ENCODE peak calls at places on chromosomes 16 and 17, in six cellular contexts. One of them, this sample, is unnamed.

GRCh38 chr17:40477796-40478195 is 23.6 kb downstream of the TNS4 start:
- DNase-seq in mesenchymal stem cell: no peak
- DNase-seq in H1: no peak
- DNase-seq in H9: no peak
- DNase-seq in trophoblast cell: no peak
- DNase-seq in IMR-90: no peak
- DNase-seq in this sample: no peak

GRCh38 chr17:33028778-33029177 is 37.1 kb downstream of the SPACA3 start:
- DNase-seq in H9: no peak
- DNase-seq in IMR-90: no peak
- DNase-seq in mesenchymal stem cell: no peak
- DNase-seq in H1: no peak
- DNase-seq in trophoblast cell: no peak
- DNase-seq in this sample: no peak

GRCh38 chr17:40111221-40112128 is 10.3 kb upstream of the MSL1 start:
- DNase-seq in H1: peak; percentile 86
- DNase-seq in trophoblast cell: peak; percentile 75
- DNase-seq in IMR-90: peak; percentile 97
- DNase-seq in mesenchymal stem cell: peak; percentile 98
- DNase-seq in H9: peak; percentile 97
- DNase-seq in this sample: no peak

GRCh38 chr17:7133424-7133823 is 18.8 kb upstream of the ASGR2 start:
- DNase-seq in trophoblast cell: no peak
- DNase-seq in IMR-90: no peak
- DNase-seq in H1: no peak
- DNase-seq in mesenchymal stem cell: peak; percentile 32
- DNase-seq in H9: peak; percentile 89
- DNase-seq in this sample: peak; percentile 43

GRCh38 chr17:50487213-50488096 is 8.8 kb downstream of the RSAD1 start:
- DNase-seq in H9: no peak
- DNase-seq in trophoblast cell: no peak
- DNase-seq in IMR-90: peak; percentile 12
- DNase-seq in mesenchymal stem cell: no peak
- DNase-seq in H1: no peak
- DNase-seq in this sample: no peak

GRCh38 chr16:59880626-59881025 is 1146.5 kb upstream of the GOT2 start:
- DNase-seq in mesenchymal stem cell: no peak
- DNase-seq in IMR-90: no peak
- DNase-seq in H9: no peak
- DNase-seq in H1: no peak
- DNase-seq in trophoblast cell: no peak
- DNase-seq in this sample: no peak

GRCh38 chr17:32769846-32770245 is 107.1 kb downstream of the MYO1D start:
- DNase-seq in H9: no peak
- DNase-seq in H1: no peak
- DNase-seq in mesenchymal stem cell: no peak
- DNase-seq in trophoblast cell: peak; percentile 27
- DNase-seq in IMR-90: no peak
- DNase-seq in this sample: no peak

GRCh38 chr17:4555863-4556646 is 871 bp upstream of the MYBBP1A start:
- DNase-seq in H9: no peak
- DNase-seq in trophoblast cell: no peak
- DNase-seq in IMR-90: no peak
- DNase-seq in mesenchymal stem cell: no peak
- DNase-seq in H1: no peak
- DNase-seq in this sample: no peak

GRCh38 chr17:14301279-14301760 is 439 bp downstream of the HS3ST3B1 start:
- DNase-seq in mesenchymal stem cell: no peak
- DNase-seq in H1: no peak
- DNase-seq in H9: no peak
- DNase-seq in IMR-90: no peak
- DNase-seq in trophoblast cell: no peak
- DNase-seq in this sample: no peak

GRCh38 chr17:57257213-57257873 is 1.0 kb downstream of the MSI2 start:
- DNase-seq in trophoblast cell: no peak
- DNase-seq in H9: no peak
- DNase-seq in IMR-90: no peak
- DNase-seq in H1: peak; percentile 44
- DNase-seq in mesenchymal stem cell: peak; percentile 9
- DNase-seq in this sample: no peak

GRCh38 chr17:32596206-32596605 is 109.4 kb downstream of the CDK5R1 start:
- DNase-seq in trophoblast cell: no peak
- DNase-seq in H9: no peak
- DNase-seq in H1: no peak
- DNase-seq in IMR-90: no peak
- DNase-seq in mesenchymal stem cell: no peak
- DNase-seq in this sample: no peak

GRCh38 chr16:57179429-57179828 is 6.4 kb downstream of the PSME3IP1 start:
- DNase-seq in IMR-90: no peak
- DNase-seq in H9: no peak
- DNase-seq in H1: no peak
- DNase-seq in mesenchymal stem cell: no peak
- DNase-seq in trophoblast cell: no peak
- DNase-seq in this sample: no peak

GRCh38 chr17:77580956-77581355 is 377.5 kb upstream of the TNRC6C start:
- DNase-seq in mesenchymal stem cell: no peak
- DNase-seq in IMR-90: no peak
- DNase-seq in H1: no peak
- DNase-seq in trophoblast cell: no peak
- DNase-seq in H9: no peak
- DNase-seq in this sample: no peak

GRCh38 chr16:88922114-88922825 is 54.7 kb downstream of the CBFA2T3 start:
- DNase-seq in IMR-90: peak; percentile 39
- DNase-seq in H1: peak; percentile 67
- DNase-seq in H9: peak; percentile 85
- DNase-seq in trophoblast cell: no peak
- DNase-seq in mesenchymal stem cell: no peak
- DNase-seq in this sample: no peak

DNA sequence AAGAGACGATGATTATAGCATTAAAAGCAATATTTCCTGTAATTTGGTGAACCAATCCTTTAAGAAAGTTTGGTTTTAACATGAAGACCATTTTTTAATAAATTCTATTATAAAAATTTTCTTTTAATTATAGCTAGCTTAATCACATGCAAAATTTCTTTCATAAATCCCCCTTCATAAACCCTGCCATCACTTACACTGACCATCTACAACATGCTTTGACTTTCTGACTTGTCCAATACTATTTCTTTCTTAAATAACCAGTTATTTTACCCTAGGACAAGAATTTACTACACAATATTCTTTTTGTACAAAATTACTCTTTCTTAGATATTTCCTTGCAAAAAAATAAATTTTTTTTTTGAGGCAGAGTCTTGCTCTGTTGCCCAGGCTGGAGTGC is 1334.8 kb downstream of the CDH11 start:
- DNase-seq in mesenchymal stem cell: no peak
- DNase-seq in H1: no peak
- DNase-seq in trophoblast cell: no peak
- DNase-seq in IMR-90: no peak
- DNase-seq in H9: no peak
- DNase-seq in this sample: no peak
- H3K9me3 ChIP-seq in mesenchymal stem cell: peaks cover 27% of the 10 kb centered on the region
- H3K9me3 ChIP-seq in H1: peaks cover 40% of the 10 kb centered on the region
- H3K9me3 ChIP-seq in trophoblast cell: peaks cover 4% of the 10 kb centered on the region
- H3K9me3 ChIP-seq in IMR-90: peaks cover 7% of the 10 kb centered on the region
- H3K9me3 ChIP-seq in H9: peaks cover 16% of the 10 kb centered on the region
- H3K9me3 ChIP-seq in this sample: peaks cover 15% of the 10 kb centered on the region

GRCh38 chr17:8696456-8696855 is 48.2 kb downstream of the CCDC42 start:
- DNase-seq in H1: no peak
- DNase-seq in trophoblast cell: peak; percentile 58
- DNase-seq in IMR-90: peak; percentile 36
- DNase-seq in mesenchymal stem cell: peak; percentile 40
- DNase-seq in H9: peak; percentile 48
- DNase-seq in this sample: no peak
- H2AK5ac ChIP-seq in H1: peak overlapping the region; percentile 57
- H2AK5ac ChIP-seq in trophoblast cell: peak overlapping the region; percentile 49
- H2AK5ac ChIP-seq in IMR-90: peak overlapping the region; percentile 96
- H2AK5ac ChIP-seq in mesenchymal stem cell: peak overlapping the region; percentile 94
- H2AK5ac ChIP-seq in H9: peak overlapping the region; percentile 41
- H2AK5ac ChIP-seq in this sample: no peak overlapping the region

GRCh38 chr17:75515229-75515522 is 161 bp downstream of the CASKIN2 start:
- DNase-seq in trophoblast cell: no peak
- DNase-seq in H1: no peak
- DNase-seq in IMR-90: no peak
- DNase-seq in H9: no peak
- DNase-seq in mesenchymal stem cell: no peak
- DNase-seq in this sample: no peak

GRCh38 chr17:75516619-75517276 is 420 bp downstream of the TSEN54 start:
- DNase-seq in trophoblast cell: no peak
- DNase-seq in mesenchymal stem cell: peak; percentile 41
- DNase-seq in H1: peak; percentile 70
- DNase-seq in IMR-90: no peak
- DNase-seq in H9: no peak
- DNase-seq in this sample: peak; percentile 50

GRCh38 chr17:75514299-75515228 is 773 bp downstream of the CASKIN2 start:
- DNase-seq in H9: no peak
- DNase-seq in H1: peak; percentile 64
- DNase-seq in mesenchymal stem cell: peak; percentile 39
- DNase-seq in IMR-90: peak; percentile 23
- DNase-seq in trophoblast cell: no peak
- DNase-seq in this sample: peak; percentile 52

GRCh38 chr17:75516255-75516618 is at the start of gene TSEN54:
- DNase-seq in H9: peak; percentile 95
- DNase-seq in trophoblast cell: peak; percentile 84
- DNase-seq in mesenchymal stem cell: peak; percentile 90
- DNase-seq in IMR-90: peak; percentile 79
- DNase-seq in H1: peak; percentile 93
- DNase-seq in this sample: peak; percentile 79

DNA sequence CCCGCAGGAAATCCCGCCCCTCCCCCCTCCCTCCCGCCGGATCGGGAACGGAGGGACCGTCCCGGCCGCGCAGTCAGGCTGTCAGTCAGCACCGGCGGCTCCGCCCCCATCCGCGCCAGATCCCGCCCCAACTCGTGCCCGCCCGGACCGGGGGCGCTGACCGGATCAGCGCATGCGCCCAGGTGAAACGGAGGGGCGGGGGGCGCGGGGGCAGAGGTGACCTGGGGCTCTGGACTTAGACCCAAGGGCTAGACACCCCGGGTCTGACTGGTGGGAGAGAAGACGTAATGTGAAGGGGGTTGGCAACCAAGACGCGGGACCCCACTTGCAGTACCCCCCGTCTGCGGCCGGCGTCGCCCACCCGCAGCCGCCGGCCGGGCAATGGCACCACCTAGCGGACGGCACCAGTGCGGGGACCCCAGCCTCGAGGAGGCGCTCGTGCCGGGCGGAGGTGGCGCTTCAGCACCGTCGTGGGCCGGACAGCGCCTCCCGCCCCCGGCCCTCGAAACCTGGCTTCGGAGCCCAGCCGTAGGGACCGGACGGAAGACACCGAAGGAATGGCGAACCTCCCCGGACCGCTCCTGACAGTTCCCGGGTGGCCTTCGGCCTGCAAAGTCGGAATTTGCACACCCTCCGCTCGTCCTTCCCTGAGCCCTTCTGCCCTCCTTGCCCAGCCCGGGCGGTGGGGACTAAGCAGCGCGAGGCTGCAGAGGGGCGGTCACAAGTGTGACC is at the start of gene CASKIN2:
- DNase-seq in trophoblast cell: peak; percentile 80
- DNase-seq in IMR-90: peak; percentile 86
- DNase-seq in mesenchymal stem cell: peak; percentile 89
- DNase-seq in H1: peak; percentile 99
- DNase-seq in H9: peak; percentile 98
- DNase-seq in this sample: peak; percentile 95
- H2BK120ac ChIP-seq in trophoblast cell: peak within 1 kb of the TSS; percentile 58
- H2BK120ac ChIP-seq in IMR-90: no peak within 1 kb of the TSS
- H2BK120ac ChIP-seq in mesenchymal stem cell: peak within 1 kb of the TSS; percentile 84
- H2BK120ac ChIP-seq in H1: no peak within 1 kb of the TSS
- H2BK120ac ChIP-seq in H9: no peak within 1 kb of the TSS
- H2BK120ac ChIP-seq in this sample: no peak within 1 kb of the TSS

DNA sequence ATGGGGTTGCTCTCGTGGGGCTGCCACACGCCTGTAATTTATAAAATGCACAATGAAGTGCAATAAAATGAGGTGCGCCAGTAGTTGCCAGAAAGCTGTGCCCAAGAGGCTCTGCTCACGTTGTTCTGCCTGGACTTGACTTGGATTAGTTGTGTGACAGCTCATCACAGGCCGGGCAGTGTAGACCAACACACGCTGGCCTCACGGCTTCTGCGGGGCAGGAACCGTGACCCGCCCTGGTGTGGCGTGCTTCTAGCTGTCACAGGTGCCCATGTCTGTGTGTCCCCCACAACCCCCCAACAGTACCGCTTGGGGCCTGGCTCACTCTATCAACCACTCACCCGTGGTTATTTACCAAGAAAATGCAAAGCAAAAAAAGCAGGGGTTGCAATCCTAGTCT is 112.2 kb upstream of the ZNF750 start:
- DNase-seq in H1: no peak
- DNase-seq in IMR-90: no peak
- DNase-seq in trophoblast cell: no peak
- DNase-seq in mesenchymal stem cell: no peak
- DNase-seq in H9: no peak
- DNase-seq in this sample: no peak
- H3K9me3 ChIP-seq in H1: peaks cover 52% of the 10 kb centered on the region
- H3K9me3 ChIP-seq in IMR-90: peaks cover 43% of the 10 kb centered on the region
- H3K9me3 ChIP-seq in trophoblast cell: peaks cover 43% of the 10 kb centered on the region
- H3K9me3 ChIP-seq in mesenchymal stem cell: peaks cover 51% of the 10 kb centered on the region
- H3K9me3 ChIP-seq in H9: peaks cover 52% of the 10 kb centered on the region
- H3K9me3 ChIP-seq in this sample: peaks cover 51% of the 10 kb centered on the region

DNA sequence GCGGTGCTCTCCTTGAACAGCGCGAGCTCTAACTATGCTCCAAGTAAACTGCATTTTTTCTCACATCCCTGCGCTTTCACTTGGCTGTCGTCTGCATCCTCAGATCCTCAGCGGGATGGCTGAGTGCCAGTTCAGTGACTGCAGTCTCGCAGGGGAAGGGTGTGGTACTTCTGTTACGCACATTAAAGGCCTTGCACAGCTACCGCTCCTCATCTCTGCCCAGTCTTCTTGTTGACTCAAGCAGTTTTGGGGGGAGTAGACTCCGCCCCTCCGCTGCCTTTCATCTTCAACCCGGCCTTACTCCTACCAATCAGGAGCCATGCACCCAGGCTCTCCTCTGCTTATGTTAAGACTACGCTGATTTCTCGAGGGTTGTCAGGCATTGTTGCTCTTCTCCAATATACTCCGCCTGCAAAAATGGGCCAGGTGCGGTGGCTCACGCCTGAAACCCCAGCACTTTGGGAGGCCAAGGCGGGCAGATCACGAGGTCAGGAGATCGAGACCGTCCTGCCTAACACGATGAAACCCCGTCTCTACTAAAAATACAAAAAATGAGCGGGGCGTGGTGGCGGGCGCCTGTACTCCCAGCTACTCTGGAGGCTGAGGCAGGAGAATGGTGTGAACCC is 10.0 kb downstream of the ATP5PD start:
- DNase-seq in trophoblast cell: no peak
- DNase-seq in H1: no peak
- DNase-seq in IMR-90: peak; percentile 77
- DNase-seq in H9: peak; percentile 84
- DNase-seq in mesenchymal stem cell: no peak
- DNase-seq in this sample: no peak
- H2AK5ac ChIP-seq in trophoblast cell: no peak overlapping the region
- H2AK5ac ChIP-seq in H1: peak overlapping the region; percentile 59
- H2AK5ac ChIP-seq in IMR-90: no peak overlapping the region
- H2AK5ac ChIP-seq in H9: no peak overlapping the region
- H2AK5ac ChIP-seq in mesenchymal stem cell: no peak overlapping the region
- H2AK5ac ChIP-seq in this sample: no peak overlapping the region